ENCODE peak calls at places on chromosomes 6 and 20, in eight cellular contexts. M, W, T, Z, S, D, H and O are unnamed samples.

GRCh38 chr6:161074496-161075140 is 83.0 kb downstream of the MAP3K4 start:
- DNase-seq in M (no peak), T (no peak), D (no peak), S (no peak), W (no peak), H (no peak), Z (no peak), O (no peak)

GRCh38 chr20:50345712-50346371 is 155.2 kb downstream of the CEBPB start:
- DNase-seq in D (no peak), S (no peak), H (no peak), Z (no peak), W (no peak), T (no peak), M (no peak), O (no peak)

GRCh38 chr20:44904377-44904776 is 5.5 kb upstream of the PABPC1L start:
- DNase-seq in W (no peak), D (no peak), Z (no peak), M (no peak), T (no peak), S (no peak), H (no peak), O (no peak)

GRCh38 chr6:122718616-122719015 is 60.9 kb upstream of the FABP7 start:
- DNase-seq in T (no peak), S (no peak), M (no peak), D (no peak), H (no peak), Z (no peak), W (no peak), O (no peak)

GRCh38 chr20:39342463-39342862 is 380.3 kb downstream of the DHX35 start:
- DNase-seq in T (no peak), S (no peak), H (peak; percentile 21), W (no peak), Z (no peak), D (no peak), M (no peak), O (no peak)

GRCh38 chr6:26556263-26557070 is 18.3 kb downstream of the HMGN4 start:
- DNase-seq in D (peak; percentile 50), M (peak; percentile 67), H (no peak), S (peak; percentile 82), T (no peak), W (no peak), Z (peak; percentile 77), O (no peak)

GRCh38 chr6:24780206-24780605 is 5.5 kb downstream of the GMNN start:
- DNase-seq in D (no peak), M (no peak), H (no peak), S (no peak), T (no peak), W (no peak), Z (no peak), O (no peak)

GRCh38 chr6:26592649-26593048 is 4.1 kb upstream of the ABT1 start:
- DNase-seq in D (no peak), S (no peak), M (no peak), Z (no peak), H (no peak), W (no peak), T (no peak), O (no peak)

GRCh38 chr6:56226946-56227879 is 20.2 kb downstream of the COL21A1 start:
- DNase-seq in D (no peak), M (no peak), H (no peak), W (no peak), S (peak; percentile 80), T (no peak), Z (no peak), O (no peak)

GRCh38 chr6:74287932-74288331 is 591.9 kb downstream of the CD109 start:
- DNase-seq in M (no peak), H (no peak), T (no peak), D (no peak), W (no peak), Z (no peak), S (no peak), O (no peak)

DNA sequence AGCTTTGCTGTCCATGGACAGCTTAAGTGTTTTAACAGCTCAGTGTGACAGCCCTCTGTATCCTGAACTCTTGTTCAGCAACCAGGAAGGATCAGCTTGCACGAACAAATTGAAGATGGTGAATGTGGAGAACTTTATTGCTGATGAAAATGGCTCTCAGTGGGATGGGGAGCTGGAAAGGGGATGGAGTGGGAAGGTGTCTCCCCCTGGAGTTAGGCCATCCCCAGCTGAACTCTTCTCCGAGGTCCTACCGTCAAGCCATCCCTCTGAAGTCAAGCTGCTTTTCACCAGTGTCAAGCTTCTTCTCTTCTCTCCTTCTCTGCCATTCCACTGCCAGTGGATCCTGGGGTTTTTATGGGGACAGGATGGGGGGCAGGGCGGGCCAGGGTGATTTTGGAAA is 26.6 kb downstream of the NT5E start:
- DNase-seq in D (no peak), M (no peak), T (no peak), S (no peak), W (no peak), H (no peak), Z (no peak), O (no peak)
- TF ChIP-seq CTCF in D (no peak), M (no peak), T (no peak), S (peak; percentile 6), W (no peak), H (no peak), Z (no peak), O (no peak)

GRCh38 chr6:38435330-38435729 is 204.4 kb downstream of the BTBD9 start:
- DNase-seq in Z (no peak), T (no peak), M (no peak), W (no peak), S (no peak), D (no peak), H (no peak), O (no peak)
- TF ChIP-seq CTCF in Z (no peak), T (no peak), M (no peak), W (no peak), S (no peak), D (no peak), H (no peak), O (no peak)

GRCh38 chr6:49784272-49784671 is 2.8 kb downstream of the PGK2 start:
- DNase-seq in T (no peak), H (no peak), W (no peak), Z (no peak), D (no peak), S (no peak), M (no peak), O (no peak)
- TF ChIP-seq CTCF in T (no peak), H (no peak), W (no peak), Z (no peak), D (no peak), S (no peak), M (no peak), O (no peak)

GRCh38 chr20:38175221-38176030 is 10.4 kb upstream of the TGM2 start:
- DNase-seq in W (no peak), H (no peak), T (no peak), D (no peak), M (no peak), S (no peak), Z (no peak), O (no peak)
- TF ChIP-seq CTCF in W (no peak), H (no peak), T (no peak), D (no peak), M (no peak), S (no peak), Z (no peak), O (no peak)

DNA sequence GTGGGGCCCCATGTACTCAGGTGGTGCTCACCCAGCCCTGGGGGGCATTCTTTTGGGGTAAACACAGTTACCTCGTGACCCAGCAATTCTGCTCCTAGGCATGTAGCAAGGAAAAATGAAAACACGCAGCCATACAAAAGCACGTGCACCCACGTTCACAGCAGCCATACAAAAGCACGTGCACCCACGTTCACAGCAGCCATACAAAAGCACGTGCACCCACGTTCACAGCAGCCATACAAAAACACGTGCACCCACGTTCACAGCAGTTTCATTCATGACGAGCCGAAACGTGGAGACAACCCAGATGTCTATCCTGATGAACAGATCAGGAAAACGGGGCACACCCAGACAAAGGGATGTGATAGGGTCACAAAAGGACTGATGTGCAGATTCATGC is 57.1 kb downstream of the YTHDF1 start:
- DNase-seq in W (no peak), M (no peak), D (no peak), S (no peak), Z (no peak), H (no peak), T (peak; percentile 2), O (no peak)
- TF ChIP-seq CTCF in W (no peak), M (no peak), D (no peak), S (no peak), Z (no peak), H (no peak), T (no peak), O (no peak)

GRCh38 chr6:95280690-95281273 is 296.6 kb upstream of the MANEA start:
- DNase-seq in Z (no peak), H (no peak), T (no peak), M (peak; percentile 8), W (peak; percentile 80), D (peak; percentile 24), S (no peak), O (no peak)
- TF ChIP-seq CTCF in Z (no peak), H (peak; percentile 6), T (peak; percentile 34), M (no peak), W (peak; percentile 55), D (peak; percentile 64), S (no peak), O (no peak)

GRCh38 chr20:60990647-60991046 is 261.4 kb upstream of the CDH4 start:
- DNase-seq in D (no peak), Z (no peak), T (no peak), W (no peak), S (no peak), H (no peak), M (no peak), O (no peak)

GRCh38 chr20:60999256-60999655 is 252.8 kb upstream of the CDH4 start:
- DNase-seq in W (no peak), Z (no peak), D (no peak), T (no peak), M (no peak), H (no peak), S (peak; percentile 23), O (no peak)

DNA sequence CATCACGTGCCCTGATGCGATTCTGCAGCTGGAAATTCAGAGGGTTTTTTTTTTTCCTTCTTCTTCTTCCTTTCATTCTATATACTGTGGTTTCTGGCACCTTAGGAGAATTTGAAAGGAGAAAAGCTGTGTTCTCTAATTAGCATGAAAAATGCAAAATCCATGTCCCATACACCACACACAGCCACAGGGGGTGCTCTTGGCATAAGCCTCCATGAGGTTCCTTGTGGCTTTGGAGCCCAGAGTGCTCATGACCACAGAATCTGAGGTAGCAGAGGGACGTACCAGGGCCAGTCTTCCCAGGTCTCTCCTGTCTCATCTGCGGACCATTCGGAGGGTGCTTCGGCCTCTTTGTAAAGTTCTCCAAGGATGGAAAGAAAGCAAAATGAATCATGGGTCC is 258.4 kb upstream of the CDH4 start:
- DNase-seq in D (peak; percentile 10), M (no peak), H (no peak), T (no peak), Z (no peak), W (peak; percentile 15), S (no peak), O (no peak)
- TF ChIP-seq CTCF in D (peak; percentile 26), M (no peak), H (no peak), T (no peak), Z (no peak), W (no peak), S (no peak), O (no peak)

GRCh38 chr6:132964868-132965382 is 150.6 kb downstream of the RPS12 start:
- DNase-seq in D (no peak), H (peak; percentile 38), T (no peak), S (no peak), M (no peak), W (no peak), Z (no peak), O (no peak)
- TF ChIP-seq CTCF in D (no peak), H (peak; percentile 10), T (no peak), S (no peak), M (no peak), W (no peak), Z (no peak), O (no peak)